ENCODE peak calls at places on chromosome 6, in seven cellular contexts. O, P, F, C, V, E and H are unnamed samples.

GRCh38 chr6:36127462-36128016 is 2.8 kb upstream of the MAPK13 start:
- DNase-seq in V (no peak), P (peak; percentile 77), E (peak; percentile 64), O (peak; percentile 90), C (no peak), F (no peak), H (no peak)

GRCh38 chr6:49676671-49677281 is 36.6 kb downstream of the CRISP2 start:
- DNase-seq in P (no peak), E (peak; percentile 72), V (no peak), O (no peak), C (no peak), F (no peak), H (no peak)

GRCh38 chr6:147808631-147809030 is 300.1 kb downstream of the SAMD5 start:
- DNase-seq in P (no peak), F (no peak), E (no peak), V (no peak), C (no peak), O (no peak), H (no peak)

GRCh38 chr6:170301184-170301583 is 5.4 kb upstream of the FAM120B start:
- DNase-seq in P (no peak), V (no peak), C (no peak), O (no peak), E (no peak), F (no peak), H (no peak)

GRCh38 chr6:157513004-157513603 is 132.1 kb downstream of the ZDHHC14 start:
- DNase-seq in C (no peak), E (no peak), P (no peak), F (no peak), V (no peak), O (no peak), H (no peak)

GRCh38 chr6:122696079-122696478 is 83.4 kb upstream of the FABP7 start:
- DNase-seq in F (no peak), V (no peak), O (no peak), C (no peak), P (no peak), E (peak; percentile 83), H (no peak)

GRCh38 chr6:50655848-50656453 is 57.4 kb upstream of the TFAP2D start:
- DNase-seq in F (peak; percentile 19), E (peak; percentile 39), V (peak; percentile 1), O (no peak), C (no peak), P (no peak), H (no peak)

GRCh38 chr6:46367365-46367764 is 123.9 kb downstream of the RCAN2 start:
- DNase-seq in P (no peak), F (no peak), V (no peak), E (no peak), C (no peak), O (no peak), H (no peak)

GRCh38 chr6:133184798-133185380 is 56.3 kb upstream of the EYA4 start:
- DNase-seq in E (peak; percentile 57), C (no peak), O (no peak), P (no peak), V (peak; percentile 24), F (peak; percentile 13), H (no peak)

GRCh38 chr6:17239260-17239659 is 41.9 kb upstream of the RBM24 start:
- DNase-seq in O (no peak), C (no peak), V (no peak), P (no peak), E (no peak), F (no peak), H (no peak)

GRCh38 chr6:53410508-53411258 is 61.9 kb upstream of the ELOVL5 start:
- DNase-seq in E (peak; percentile 71), P (no peak), C (no peak), V (peak; percentile 69), F (peak; percentile 80), O (peak; percentile 65), H (peak; percentile 9)

GRCh38 chr6:168737481-168737880 is 296.5 kb downstream of the SMOC2 start:
- DNase-seq in V (no peak), F (no peak), O (no peak), E (peak; percentile 1), C (no peak), P (no peak), H (no peak)

GRCh38 chr6:33571637-33572316 is 8.3 kb downstream of the BAK1 start:
- DNase-seq in F (no peak), C (no peak), P (no peak), O (no peak), V (no peak), E (no peak), H (peak; percentile 44)
- H3K27ac ChIP-seq in F (peak overlapping the region; percentile 95), C (peak overlapping the region; percentile 76), P (peak overlapping the region; percentile 87), O (peak overlapping the region; percentile 77), V (peak overlapping the region; percentile 100), E (peak overlapping the region; percentile 65), H (peak overlapping the region; percentile 95)

DNA sequence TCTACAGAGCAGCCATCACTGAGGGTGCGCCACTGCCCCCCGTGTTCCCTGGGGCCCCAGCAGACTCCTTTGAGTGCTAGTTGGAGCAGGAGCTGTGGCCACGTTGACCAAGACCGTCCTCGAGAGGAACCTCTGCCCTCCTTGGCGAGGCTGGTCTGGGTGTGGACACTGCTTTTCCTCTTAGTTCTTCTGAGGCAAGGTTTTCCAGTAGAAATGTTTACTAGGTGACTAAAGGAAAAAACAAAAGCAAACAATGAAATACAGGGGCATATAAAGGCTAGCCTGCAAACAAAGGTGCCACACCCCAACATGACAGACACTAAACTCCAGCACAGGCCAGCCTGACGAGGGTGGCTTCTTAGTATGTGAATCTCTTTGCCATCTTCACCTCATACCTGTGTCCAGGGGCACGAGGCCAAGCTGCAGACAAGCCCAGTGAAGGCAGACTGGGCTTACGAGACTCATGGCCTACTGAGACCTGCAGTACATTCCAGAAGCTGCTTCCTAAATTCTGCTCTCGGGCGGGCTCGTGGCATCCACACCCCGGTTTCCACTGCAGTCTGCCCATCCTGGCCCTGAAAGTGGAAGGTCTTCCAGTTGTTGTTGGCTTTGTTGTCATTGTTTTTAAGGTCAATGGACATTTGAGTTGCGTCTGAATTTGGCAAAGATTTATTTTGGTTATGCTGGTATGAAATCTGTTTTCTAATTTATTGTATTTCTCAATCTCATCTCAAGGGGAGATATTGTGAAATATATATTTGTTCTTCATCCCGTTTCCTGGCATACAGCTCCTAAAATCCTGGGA is 39.2 kb downstream of the FAM50B start:
- DNase-seq in F (no peak), O (peak; percentile 18), P (no peak), V (no peak), C (no peak), E (peak; percentile 91), H (no peak)
- H3K27ac ChIP-seq in F (no peak overlapping the region), O (no peak overlapping the region), P (no peak overlapping the region), V (no peak overlapping the region), C (no peak overlapping the region), E (peak overlapping the region; percentile 89), H (no peak overlapping the region)

DNA sequence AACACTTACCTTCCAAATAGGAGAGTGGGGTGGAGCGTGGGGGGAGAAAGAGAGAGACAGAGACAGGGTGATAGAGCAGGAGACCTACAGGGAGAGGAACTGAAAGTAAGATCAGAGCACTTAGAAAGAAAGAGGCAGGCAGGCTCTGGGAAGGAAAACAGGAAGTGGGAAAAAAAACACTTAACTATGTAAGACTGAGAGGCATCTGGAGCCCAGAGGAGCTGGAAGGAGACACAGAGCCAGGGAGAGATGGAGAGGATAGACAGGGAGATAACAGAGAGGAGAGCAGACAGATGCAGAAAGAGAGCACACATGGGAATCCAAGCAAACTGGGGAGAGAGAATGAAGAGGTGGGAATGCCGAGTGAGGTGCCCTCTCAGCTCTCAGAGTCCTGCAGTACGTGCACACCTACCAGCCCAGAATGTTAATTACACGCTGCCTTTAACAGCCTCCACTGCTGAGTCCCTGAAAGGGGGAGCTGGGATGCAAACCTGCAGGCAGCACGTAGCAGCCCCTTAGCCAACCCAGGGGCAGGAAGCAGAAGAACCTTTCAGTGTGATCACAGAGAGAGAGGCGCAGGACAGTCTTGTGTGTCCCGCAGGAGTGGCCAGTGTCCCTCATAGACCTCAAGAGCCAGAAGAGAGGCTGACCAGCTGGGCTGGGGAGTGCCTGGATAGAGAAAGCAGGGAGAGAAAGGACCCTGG is 132.7 kb upstream of the LRFN2 start:
- DNase-seq in O (no peak), E (no peak), V (no peak), F (peak; percentile 65), C (no peak), P (no peak), H (no peak)
- H3K27ac ChIP-seq in O (no peak overlapping the region), E (no peak overlapping the region), V (no peak overlapping the region), F (peak overlapping the region; percentile 10), C (no peak overlapping the region), P (no peak overlapping the region), H (no peak overlapping the region)

GRCh38 chr6:42138630-42139619 is 3.5 kb downstream of the C6orf132 start:
- DNase-seq in E (peak; percentile 78), O (no peak), C (no peak), P (no peak), V (no peak), F (no peak), H (no peak)

GRCh38 chr6:42140051-42140450 is 2.4 kb downstream of the C6orf132 start:
- DNase-seq in P (no peak), V (no peak), E (peak; percentile 69), O (no peak), F (no peak), C (no peak), H (no peak)

GRCh38 chr6:42140756-42141602 is 1.4 kb downstream of the C6orf132 start:
- DNase-seq in P (no peak), F (no peak), O (peak; percentile 81), E (no peak), C (no peak), V (no peak), H (no peak)

GRCh38 chr6:42142118-42142835 is at the start of gene C6orf132:
- DNase-seq in P (no peak), E (peak; percentile 77), V (no peak), F (no peak), O (peak; percentile 37), C (no peak), H (no peak)

DNA sequence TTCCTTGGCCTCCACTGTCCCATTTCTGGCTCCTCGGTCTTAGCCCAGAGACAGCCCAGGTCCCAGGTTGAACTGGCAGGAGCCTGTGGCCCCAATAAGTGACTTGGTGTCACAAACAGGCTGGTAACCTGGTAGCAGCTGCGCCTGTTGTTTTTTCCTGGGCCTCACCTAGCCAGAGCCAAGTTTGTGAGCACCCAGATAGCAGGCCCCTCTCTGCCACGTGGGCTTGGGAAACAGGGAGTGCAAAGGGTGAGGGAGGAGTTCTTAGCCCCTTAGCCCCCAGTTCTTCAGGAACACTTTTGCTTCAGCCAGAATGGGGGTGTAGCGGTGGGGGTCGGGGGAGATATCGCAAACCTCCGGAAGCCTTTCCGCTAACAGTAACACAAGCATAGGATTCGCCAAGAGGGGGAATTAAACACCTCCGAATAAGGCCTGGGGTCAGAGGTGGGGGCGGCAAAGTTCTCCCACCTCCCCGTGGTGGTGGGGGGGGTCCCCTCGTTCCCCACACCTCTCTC is 760 bp downstream of the C6orf132 start:
- DNase-seq in O (no peak), E (no peak), C (no peak), P (no peak), V (no peak), F (no peak), H (no peak)
- H3K27ac ChIP-seq in O (peak overlapping the region; percentile 43), E (peak overlapping the region; percentile 87), C (no peak overlapping the region), P (no peak overlapping the region), V (no peak overlapping the region), F (no peak overlapping the region), H (no peak overlapping the region)